ENCODE peak calls at places on chromosomes 13 and 19, in seven cellular contexts. K is activated CD4-positive, alpha-beta T cell treated with anti-CD3 and anti-CD28 coated beads for 48 hours; G is activated T-cell treated with anti-CD3 and anti-CD28 coated beads, Interleukin-2, amount 50 U/mL, for 72 hours; H is stimulated activated CD4-positive, alpha-beta T cell treated with anti-CD3 and anti-CD28 coated beads, Interleukin-2, amount 100 ng/mL, for 48 hours; N is left colon; C is stimulated activated CD8-positive, alpha-beta memory T cell treated with anti-CD3 and anti-CD28 coated beads, Interleukin-15, amount 100 ng/mL, for 1 hour; E is H54. R is an unnamed sample.

GRCh38 chr19:47660435-47660832 is 51.5 kb downstream of the BICRA start:
- DNase-seq in K (no peak), G (no peak), H (no peak), N (no peak), C (no peak), E (no peak), R (no peak)

GRCh38 chr19:7637374-7638256 is 705 bp downstream of the STXBP2 start:
- DNase-seq in K (peak), G (no peak), H (no peak), N (peak), C (no peak), E (no peak), R (peak)

GRCh38 chr19:45103625-45104319 is 10.8 kb downstream of the PPP1R37 start:
- DNase-seq in K (no peak), G (no peak), H (no peak), N (no peak), C (no peak), E (no peak), R (no peak)

GRCh38 chr13:99662678-99663077 is 161.4 kb downstream of the TM9SF2 start:
- DNase-seq in K (no peak), G (no peak), H (no peak), N (no peak), C (no peak), E (no peak), R (no peak)

GRCh38 chr13:97067342-97067895 is 73.1 kb upstream of the OXGR1 start:
- DNase-seq in K (no peak), G (no peak), H (no peak), N (no peak), C (no peak), E (no peak), R (no peak)

GRCh38 chr13:98741741-98742435 is 10.6 kb downstream of the SLC15A1 start:
- DNase-seq in K (no peak), G (no peak), H (no peak), N (no peak), C (no peak), E (no peak), R (no peak)

GRCh38 chr19:46137915-46138473 is 10.0 kb upstream of the IGFL2 start:
- DNase-seq in K (peak), G (peak), H (no peak), N (no peak), C (no peak), E (no peak), R (no peak)

GRCh38 chr13:90689111-90689510 is 658.4 kb upstream of the MIR17HG start:
- DNase-seq in K (no peak), G (no peak), H (no peak), N (no peak), C (no peak), E (no peak), R (no peak)

GRCh38 chr19:4054471-4055208 is 12.1 kb downstream of the ZBTB7A start:
- DNase-seq in K (no peak), G (no peak), H (no peak), N (no peak), C (no peak), E (no peak), R (no peak)

GRCh38 chr19:35135389-35135909 is 590 bp upstream of the LGI4 start:
- DNase-seq in K (peak), G (peak), H (peak), N (peak), C (no peak), E (peak), R (peak)

GRCh38 chr13:103236213-103236612 is 170.0 kb upstream of the SLC10A2 start:
- DNase-seq in K (no peak), G (no peak), H (no peak), N (no peak), C (no peak), E (no peak), R (no peak)

R was measured in K562.